ENCODE peak calls at places on chromosome 6, in four cellular contexts. Y is CD8-positive, alpha-beta memory T cell; I is EL; F is HuH-7. X is an unnamed sample.

GRCh38 chr6:6803180-6803978 is 214.9 kb downstream of the LY86 start:
- DNase-seq in Y (no peak), I (no peak), F (no peak), X (no peak)

GRCh38 chr6:106069478-106069877 is 16.7 kb upstream of the PRDM1 start:
- DNase-seq in Y (no peak), I (peak; percentile 84), F (no peak), X (peak; percentile 48)

GRCh38 chr6:44740566-44741120 is 353.1 kb downstream of the CDC5L start:
- DNase-seq in Y (no peak), I (no peak), F (no peak), X (no peak)

GRCh38 chr6:36907781-36908180 is 22.0 kb downstream of the C6orf89 start:
- DNase-seq in Y (no peak), I (no peak), F (no peak), X (no peak)

GRCh38 chr6:41442800-41443501 is 103.2 kb upstream of the FOXP4 start:
- DNase-seq in Y (no peak), I (no peak), F (peak; percentile 69), X (no peak)

GRCh38 chr6:42454428-42454791 is 2.7 kb upstream of the TRERF1 start:
- DNase-seq in Y (no peak), I (no peak), F (peak; percentile 42), X (no peak)

GRCh38 chr6:37243816-37244370 is 13.7 kb upstream of the TBC1D22B start:
- DNase-seq in Y (no peak), I (no peak), F (no peak), X (no peak)

GRCh38 chr6:71649893-71650292 is 236.5 kb upstream of the RIMS1 start:
- DNase-seq in Y (no peak), I (no peak), F (no peak), X (no peak)

GRCh38 chr6:73515204-73516101 is 5.4 kb downstream of the EEF1A1 start:
- DNase-seq in Y (peak; percentile 66), I (peak; percentile 80), F (no peak), X (peak; percentile 75)

GRCh38 chr6:83365931-83366330 is 64.9 kb downstream of the ME1 start:
- DNase-seq in Y (no peak), I (peak; percentile 42), F (no peak), X (no peak)

GRCh38 chr6:154457046-154457713 is 53.3 kb downstream of the CNKSR3 start:
- DNase-seq in Y (no peak), I (peak; percentile 35), F (no peak), X (peak; percentile 9)

GRCh38 chr6:28245206-28245941 is 6.7 kb downstream of the ZKSCAN4 start:
- DNase-seq in Y (no peak), I (no peak), F (no peak), X (no peak)

GRCh38 chr6:45387236-45387635 is 9.5 kb upstream of the SUPT3H start:
- DNase-seq in Y (no peak), I (peak; percentile 73), F (no peak), X (peak; percentile 55)

GRCh38 chr6:28944412-28945006 is 20.7 kb upstream of the TRIM27 start:
- DNase-seq in Y (peak; percentile 76), I (peak; percentile 84), F (no peak), X (peak; percentile 68)

GRCh38 chr6:56555438-56555872 is 87.2 kb downstream of the DST start:
- DNase-seq in Y (no peak), I (no peak), F (no peak), X (no peak)